ENCODE peak calls at places on chromosomes 3 and 15, in five cellular contexts. F is activated T-helper 1 cell treated with Interleukin-2 at 50 U/mL for 16 hours, N is Calu3, Y is RPMI8226, E is GM12891. Q is an unnamed sample.
A peak's percentile ranks its signal among the peaks of the same experiment; 100 is the strongest.

GRCh38 chr15:25775317-25775912 is 87.7 kb downstream of the ATP10A start:
- DNase-seq in F (no peak), N (no peak), Y (no peak), E (no peak), Q (no peak)

GRCh38 chr15:89566141-89566540 is 9.1 kb upstream of the TICRR start:
- DNase-seq in F (no peak), N (no peak), Y (no peak), E (no peak), Q (no peak)

GRCh38 chr3:12579919-12580318 is 23.0 kb downstream of the MKRN2 start:
- DNase-seq in F (no peak), N (no peak), Y (no peak), E (no peak), Q (no peak)

GRCh38 chr15:57607570-57608000 is 15.9 kb downstream of the MYZAP start:
- DNase-seq in F (no peak), N (peak; percentile 94), Y (no peak), E (no peak), Q (peak; percentile 91)

GRCh38 chr3:38916706-38917105 is 100.7 kb upstream of the SCN10A start:
- DNase-seq in F (no peak), N (no peak), Y (no peak), E (no peak), Q (no peak)

GRCh38 chr3:94036909-94037507 is 8.6 kb upstream of the STX19 start:
- DNase-seq in F (no peak), N (no peak), Y (peak; percentile 21), E (peak; percentile 0), Q (peak; percentile 35)

GRCh38 chr15:69604050-69604378 is 151.4 kb downstream of the RPLP1 start:
- DNase-seq in F (no peak), N (peak; percentile 48), Y (peak; percentile 60), E (no peak), Q (peak; percentile 26)

GRCh38 chr3:11050666-11051323 is 58.2 kb downstream of the SLC6A1 start:
- DNase-seq in F (no peak), N (no peak), Y (no peak), E (no peak), Q (no peak)

GRCh38 chr3:113832477-113833164 is 6.0 kb upstream of the GRAMD1C start:
- DNase-seq in F (no peak), N (no peak), Y (no peak), E (no peak), Q (no peak)

GRCh38 chr3:59425371-59425770 is 375.5 kb upstream of the CFAP20DC start:
- DNase-seq in F (no peak), N (no peak), Y (no peak), E (no peak), Q (no peak)

GRCh38 chr15:71811036-71811736 is 832 bp downstream of the NR2E3 start:
- DNase-seq in F (no peak), N (no peak), Y (no peak), E (no peak), Q (no peak)

GRCh38 chr3:48598323-48599076 is 3.4 kb upstream of the COL7A1 start:
- DNase-seq in F (no peak), N (no peak), Y (no peak), E (no peak), Q (no peak)

GRCh38 chr3:8532251-8532831 is 30.7 kb downstream of the LMCD1 start:
- DNase-seq in F (no peak), N (no peak), Y (no peak), E (no peak), Q (no peak)

GRCh38 chr3:128439226-128439625 is 27.5 kb downstream of the DNAJB8 start:
- DNase-seq in F (no peak), N (no peak), Y (no peak), E (no peak), Q (no peak)

GRCh38 chr3:134627831-134628230 is 23.0 kb downstream of the KY start:
- DNase-seq in F (no peak), N (peak; percentile 48), Y (no peak), E (no peak), Q (no peak)

Q was measured in HCT116.